ENCODE peak calls at places on chromosome 11, in nine cellular contexts. V is CD8-positive, alpha-beta T cell; D is smooth muscle cell of the brain vasculature; E is H7; Y is HCEC 1CT; M is D341Med; N is activated T-helper 1 cell treated with anti-CD3 and anti-CD28 coated beads, Interleukin-2, amount 50 U/mL, for 16 hours; C is B cell; I is endothelial cell. S is an unnamed sample.

GRCh38 chr11:119094816-119095065 is 6.9 kb downstream of the DPAGT1 start:
- DNase-seq in V (no peak), D (no peak), E (peak; percentile 82), Y (peak; percentile 84), M (peak; percentile 74), N (peak; percentile 49), C (peak; percentile 76), I (peak; percentile 83), S (peak; percentile 94)

GRCh38 chr11:1152316-1153104 is 5.2 kb upstream of the MUC5AC start:
- DNase-seq in V (no peak), D (no peak), E (peak; percentile 67), Y (peak; percentile 12), M (peak; percentile 35), N (no peak), C (no peak), I (no peak), S (peak; percentile 84)

GRCh38 chr11:27410301-27410700 is 47.3 kb upstream of the CCDC34 start:
- DNase-seq in V (no peak), D (no peak), E (no peak), Y (no peak), M (no peak), N (no peak), C (no peak), I (no peak), S (no peak)

GRCh38 chr11:3836903-3837302 is 3.9 kb downstream of the RHOG start:
- DNase-seq in V (no peak), D (no peak), E (no peak), Y (no peak), M (no peak), N (peak; percentile 25), C (peak; percentile 53), I (no peak), S (peak; percentile 67)

GRCh38 chr11:14529933-14530332 is 9.7 kb upstream of the PSMA1 start:
- DNase-seq in V (no peak), D (no peak), E (no peak), Y (no peak), M (no peak), N (no peak), C (no peak), I (no peak), S (no peak)

GRCh38 chr11:116412118-116412889 is 360.5 kb downstream of the BUD13 start:
- DNase-seq in V (no peak), D (no peak), E (no peak), Y (no peak), M (no peak), N (no peak), C (no peak), I (no peak), S (no peak)

GRCh38 chr11:81963018-81963417 is 770.6 kb downstream of the FAM181B start:
- DNase-seq in V (no peak), D (no peak), E (no peak), Y (no peak), M (no peak), N (no peak), C (no peak), I (no peak), S (no peak)

GRCh38 chr11:118537409-118537980 is 6.5 kb downstream of the TMEM25 start:
- DNase-seq in V (no peak), D (no peak), E (no peak), Y (peak; percentile 26), M (no peak), N (no peak), C (no peak), I (no peak), S (no peak)

GRCh38 chr11:9569588-9570164 is 3.8 kb upstream of the WEE1 start:
- DNase-seq in V (no peak), D (no peak), E (no peak), Y (no peak), M (no peak), N (no peak), C (no peak), I (no peak), S (no peak)